ENCODE peak calls at places on chromosome 2, in six cellular contexts. L is H4; J is KBM-7; C is dorsolateral prefrontal cortex; S is stimulated activated naive CD8-positive, alpha-beta T cell treated with anti-CD3 and anti-CD28 coated beads, Interleukin-15, amount 100 ng/mL, for 72 hours; H is fibroblast of villous mesenchyme. X is an unnamed sample.
A peak's percentile ranks its signal among the peaks of the same experiment; 100 is the strongest.

GRCh38 chr2:225025917-225026571 is 16.2 kb downstream of the DOCK10 start:
- DNase-seq in L (peak; percentile 41), J (peak; percentile 24), C (no peak), S (no peak), H (peak; percentile 65), X (peak; percentile 12)

GRCh38 chr2:458431-458827 is 170.5 kb upstream of the ALKAL2 start:
- DNase-seq in L (no peak), J (no peak), C (no peak), S (no peak), H (no peak), X (no peak)

GRCh38 chr2:109438773-109439191 is 175.0 kb downstream of the SEPTIN10 start:
- DNase-seq in L (peak; percentile 24), J (no peak), C (peak; percentile 62), S (no peak), H (peak; percentile 66), X (no peak)

GRCh38 chr2:217329023-217329431 is 469.2 kb upstream of the TNP1 start:
- DNase-seq in L (no peak), J (no peak), C (no peak), S (no peak), H (peak; percentile 51), X (no peak)

GRCh38 chr2:223442874-223443273 is 159.3 kb downstream of the SCG2 start:
- DNase-seq in L (no peak), J (no peak), C (no peak), S (no peak), H (no peak), X (no peak)

GRCh38 chr2:194382221-194382620 is 1274.8 kb upstream of the SLC39A10 start:
- DNase-seq in L (no peak), J (no peak), C (no peak), S (no peak), H (no peak), X (no peak)

GRCh38 chr2:177728920-177729319 is 336.3 kb downstream of the AGPS start:
- DNase-seq in L (no peak), J (no peak), C (no peak), S (no peak), H (no peak), X (no peak)

GRCh38 chr2:224359569-224359968 is 42.3 kb downstream of the FAM124B start:
- DNase-seq in L (peak; percentile 27), J (peak; percentile 31), C (no peak), S (no peak), H (peak; percentile 12), X (no peak)

GRCh38 chr2:8456149-8457091 is 225.4 kb upstream of the ID2 start:
- DNase-seq in L (no peak), J (no peak), C (no peak), S (no peak), H (no peak), X (no peak)